ENCODE peak calls at places on chromosomes 7 and 10, in five cellular contexts. J, D, C, R and T are unnamed samples.
A peak's percentile ranks its signal among the peaks of the same experiment; 100 is the strongest.

GRCh38 chr10:132937861-132938260 is 4.5 kb downstream of the CFAP46 start:
- DNase-seq in C (no peak), J (no peak), R (no peak), D (no peak), T (no peak)

GRCh38 chr10:126387931-126388911 is at the start of gene ADAM12:
- DNase-seq in J (peak; percentile 88), D (no peak), C (no peak), R (no peak), T (no peak)

GRCh38 chr10:36007369-36007768 is 365.3 kb upstream of the FZD8 start:
- DNase-seq in C (no peak), J (no peak), R (no peak), D (no peak), T (no peak)

GRCh38 chr7:5143935-5144903 is 45.8 kb upstream of the WIPI2 start:
- DNase-seq in C (peak; percentile 30), J (peak; percentile 40), R (no peak), D (peak; percentile 55), T (no peak)

GRCh38 chr7:74306737-74307469 is 17.7 kb downstream of the CLIP2 start:
- DNase-seq in J (peak; percentile 64), R (no peak), C (peak; percentile 86), D (no peak), T (no peak)

GRCh38 chr10:26479766-26480492 is 41.8 kb downstream of the APBB1IP start:
- DNase-seq in J (no peak), D (no peak), R (no peak), C (no peak), T (no peak)

GRCh38 chr7:102272917-102273748 is 13.5 kb upstream of the SH2B2 start:
- DNase-seq in R (no peak), C (no peak), J (no peak), D (no peak), T (no peak)

GRCh38 chr7:101216001-101216859 is 1.2 kb downstream of the PLOD3 start:
- DNase-seq in C (peak; percentile 45), R (no peak), D (no peak), J (no peak), T (no peak)

GRCh38 chr10:4241724-4242345 is 456.8 kb upstream of the KLF6 start:
- DNase-seq in C (no peak), R (no peak), D (no peak), J (no peak), T (no peak)

GRCh38 chr7:4282434-4283223 is 399.5 kb upstream of the FOXK1 start:
- DNase-seq in D (no peak), C (no peak), J (no peak), R (no peak), T (no peak)

GRCh38 chr7:108057951-108058391 is 55.0 kb upstream of the LAMB1 start:
- DNase-seq in C (no peak), J (no peak), R (no peak), D (no peak), T (no peak)

GRCh38 chr10:101552445-101552844 is 35.6 kb downstream of the POLL start:
- DNase-seq in C (peak; percentile 30), R (no peak), D (no peak), J (no peak), T (no peak)

GRCh38 chr10:43304687-43305333 is 37.9 kb upstream of the RASGEF1A start:
- DNase-seq in C (peak; percentile 54), R (no peak), J (peak; percentile 62), D (no peak), T (peak; percentile 64)

GRCh38 chr7:158087196-158087595 is 500.4 kb downstream of the PTPRN2 start:
- DNase-seq in J (no peak), C (no peak), R (no peak), D (no peak), T (no peak)

GRCh38 chr10:71547290-71547689 is 150.6 kb downstream of the CDH23 start:
- DNase-seq in D (no peak), J (no peak), R (no peak), C (peak; percentile 55), T (no peak)

GRCh38 chr10:76026931-76027330 is 595.5 kb downstream of the LRMDA start:
- DNase-seq in J (no peak), C (no peak), D (no peak), R (no peak), T (no peak)

GRCh38 chr10:110919971-110920881 is 822 bp downstream of the SHOC2 start:
- DNase-seq in J (peak; percentile 25), R (no peak), C (peak; percentile 47), D (peak; percentile 69), T (peak; percentile 67)

GRCh38 chr10:36534471-36535002 is 590.9 kb upstream of the ANKRD30A start:
- DNase-seq in C (no peak), R (no peak), J (no peak), D (no peak), T (no peak)

GRCh38 chr7:50962962-50963374 is 180.3 kb upstream of the GRB10 start:
- DNase-seq in D (no peak), C (peak; percentile 82), R (peak; percentile 41), J (no peak), T (no peak)

GRCh38 chr10:26743091-26743490 is 45.6 kb downstream of the PDSS1 start:
- DNase-seq in J (no peak), C (no peak), R (no peak), D (no peak), T (no peak)

GRCh38 chr7:69817096-69817495 is 218.8 kb downstream of the AUTS2 start:
- DNase-seq in C (no peak), J (no peak), D (no peak), R (no peak), T (no peak)

GRCh38 chr7:129610709-129611245 is 743 bp upstream of the NRF1 start:
- DNase-seq in J (peak; percentile 40), D (no peak), C (peak; percentile 43), R (no peak), T (no peak)

GRCh38 chr10:22002531-22003110 is 909 bp downstream of the DNAJC1 start:
- DNase-seq in D (no peak), J (no peak), C (peak; percentile 56), R (peak; percentile 21), T (no peak)

GRCh38 chr7:69736411-69736810 is 138.1 kb downstream of the AUTS2 start:
- DNase-seq in C (no peak), R (no peak), J (no peak), D (no peak), T (no peak)

GRCh38 chr7:19108985-19109946 is 8.2 kb downstream of the TWIST1 start:
- DNase-seq in J (no peak), R (no peak), D (no peak), C (no peak), T (no peak)

GRCh38 chr10:115082521-115082920 is 10.6 kb upstream of the ATRNL1 start:
- DNase-seq in D (no peak), J (no peak), C (no peak), R (no peak), T (no peak)

GRCh38 chr10:74035324-74035723 is 37.4 kb downstream of the VCL start:
- DNase-seq in R (no peak), J (no peak), C (no peak), D (no peak), T (no peak)

GRCh38 chr10:31346953-31347352 is 27.9 kb downstream of the ZEB1 start:
- DNase-seq in R (no peak), J (no peak), C (no peak), D (no peak), T (no peak)

GRCh38 chr10:526651-527312 is 162.7 kb downstream of the DIP2C start:
- DNase-seq in C (peak; percentile 34), R (no peak), D (no peak), J (no peak), T (no peak)

GRCh38 chr10:117366741-117367140 is 8.5 kb downstream of the PDZD8 start:
- DNase-seq in C (no peak), J (no peak), R (no peak), D (no peak), T (no peak)

GRCh38 chr10:13837966-13838365 is 251.2 kb downstream of the PRPF18 start:
- DNase-seq in D (no peak), R (no peak), J (no peak), C (no peak), T (no peak)

GRCh38 chr10:114163062-114163861 is 10.7 kb downstream of the CCDC186 start:
- DNase-seq in D (no peak), R (no peak), C (no peak), J (no peak), T (no peak)

GRCh38 chr7:77536413-77537135 is 521 bp upstream of the PTPN12 start:
- DNase-seq in J (peak; percentile 100), D (peak; percentile 74), R (peak; percentile 95), C (peak; percentile 99), T (peak; percentile 89)

GRCh38 chr10:125041856-125042506 is 100.1 kb downstream of the ZRANB1 start:
- DNase-seq in D (no peak), C (peak; percentile 1), J (no peak), R (no peak), T (no peak)

DNA sequence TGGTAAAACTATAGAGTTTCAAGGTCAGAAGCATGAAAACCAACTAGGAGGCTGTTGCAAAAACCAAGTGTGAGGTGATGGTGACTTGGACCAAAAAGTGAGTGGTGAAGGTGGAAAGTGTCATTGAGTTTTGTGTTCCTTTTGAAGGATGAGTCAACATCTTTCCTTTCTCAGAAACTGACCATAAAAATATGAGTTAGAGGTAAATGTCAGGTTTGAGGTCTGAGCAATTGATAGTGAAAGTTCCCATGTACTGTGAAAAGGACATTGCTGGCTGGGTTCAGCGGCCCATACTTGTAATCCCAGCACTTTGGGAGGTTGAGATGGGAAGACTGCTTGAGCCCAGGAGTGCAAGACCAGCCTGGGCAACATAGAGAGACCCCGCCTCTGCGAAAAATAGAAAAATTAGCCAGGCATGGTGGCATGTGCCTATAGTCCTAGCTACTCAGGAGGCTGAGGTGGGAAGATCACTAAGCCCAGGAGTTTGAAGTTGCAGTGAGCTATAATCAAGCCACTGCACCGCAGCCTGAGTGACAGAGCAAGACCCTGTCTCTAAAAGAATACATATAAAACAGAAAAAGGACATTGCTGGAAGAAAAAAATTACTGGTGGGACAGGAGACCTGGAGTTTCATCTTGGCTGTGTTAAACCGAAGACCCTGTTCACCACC is 89.3 kb upstream of the ARID5B start:
- DNase-seq in C (peak; percentile 65), J (no peak), D (no peak), R (no peak), T (no peak)
- TF ChIP-seq GABPA in C (no peak), J (no peak), D (no peak), R (no peak), T (no peak)

GRCh38 chr7:99039384-99039891 is 104.5 kb downstream of the SMURF1 start:
- DNase-seq in C (no peak), R (no peak), D (no peak), J (no peak), T (no peak)
- TF ChIP-seq GABPA in C (no peak), R (no peak), D (no peak), J (no peak), T (no peak)

GRCh38 chr10:5873515-5873995 is 16.1 kb downstream of the ANKRD16 start:
- DNase-seq in J (peak; percentile 81), C (peak; percentile 78), D (peak; percentile 59), R (peak; percentile 57), T (no peak)
- TF ChIP-seq GABPA in J (no peak), C (no peak), D (no peak), R (no peak), T (no peak)

GRCh38 chr10:34489973-34490372 is 325.1 kb downstream of the PARD3 start:
- DNase-seq in J (no peak), D (no peak), C (no peak), R (no peak), T (no peak)

GRCh38 chr10:34494012-34494411 is 321.1 kb downstream of the PARD3 start:
- DNase-seq in R (no peak), J (no peak), D (no peak), C (no peak), T (no peak)

GRCh38 chr10:34492081-34492480 is 323.0 kb downstream of the PARD3 start:
- DNase-seq in R (no peak), C (no peak), D (no peak), J (no peak), T (no peak)

GRCh38 chr10:34489436-34489835 is 325.7 kb downstream of the PARD3 start:
- DNase-seq in C (no peak), J (no peak), D (no peak), R (no peak), T (no peak)

GRCh38 chr10:34491666-34492065 is 323.4 kb downstream of the PARD3 start:
- DNase-seq in J (no peak), C (no peak), D (no peak), R (no peak), T (no peak)
- TF ChIP-seq GABPA in J (no peak), C (no peak), D (no peak), R (no peak), T (no peak)